ENCODE peak calls at places on chromosomes 7 and 10, in six cellular contexts. A is T-helper 9 cell; D is GF-D8; X is stimulated activated CD8-positive, alpha-beta memory T cell treated with anti-CD3 and anti-CD28 coated beads, Interleukin-2, amount 100 ng/mL, for 48 hours; W is activated T-cell treated with anti-CD3 and anti-CD28 coated beads, Interleukin-2, amount 50 U/mL, for 48 hours; H is HFFc6. K is an unnamed sample.

GRCh38 chr7:114663502-114663901 is 248.9 kb downstream of the FOXP2 start:
- DNase-seq in H (peak; percentile 3), X (no peak), W (no peak), A (no peak), D (no peak), K (peak; percentile 43)

GRCh38 chr7:24617957-24618616 is 44.8 kb downstream of the PALS2 start:
- DNase-seq in D (no peak), W (no peak), X (no peak), H (no peak), A (no peak), K (no peak)

GRCh38 chr10:77392851-77393250 is 244.8 kb downstream of the KCNMA1 start:
- DNase-seq in H (peak; percentile 99), X (no peak), A (no peak), D (no peak), W (no peak), K (peak; percentile 99)

GRCh38 chr7:46764100-46764941 is 817.6 kb downstream of the TNS3 start:
- DNase-seq in W (no peak), X (no peak), H (peak; percentile 97), A (no peak), D (no peak), K (peak; percentile 93)

GRCh38 chr7:142583424-142583823 is 165.8 kb upstream of the PRSS1 start:
- DNase-seq in D (no peak), H (peak; percentile 88), X (peak; percentile 4), W (peak; percentile 44), A (no peak), K (peak; percentile 87)

GRCh38 chr10:93797825-93798224 is 40.1 kb downstream of the LGI1 start:
- DNase-seq in X (no peak), A (no peak), W (no peak), D (no peak), H (no peak), K (no peak)

GRCh38 chr7:154953006-154953684 is 49.8 kb downstream of the PAXIP1 start:
- DNase-seq in D (no peak), W (peak; percentile 78), A (peak; percentile 72), H (peak; percentile 41), X (peak; percentile 65), K (peak; percentile 47)

GRCh38 chr10:88089498-88089897 is 226.1 kb downstream of the PTEN start:
- DNase-seq in D (no peak), H (no peak), X (no peak), W (no peak), A (no peak), K (no peak)

GRCh38 chr10:86389441-86390193 is 23.0 kb upstream of the GRID1 start:
- DNase-seq in W (peak; percentile 60), A (no peak), D (no peak), X (no peak), H (no peak), K (no peak)

GRCh38 chr10:122567056-122567660 is 6.6 kb downstream of the DMBT1 start:
- DNase-seq in H (no peak), A (peak; percentile 17), W (peak; percentile 56), X (peak; percentile 23), D (no peak), K (peak; percentile 4)

GRCh38 chr10:70500339-70500738 is 21.8 kb downstream of the PALD1 start:
- DNase-seq in W (no peak), H (no peak), D (no peak), A (no peak), X (no peak), K (no peak)

GRCh38 chr7:32164341-32164996 is 94.3 kb upstream of the PDE1C start:
- DNase-seq in H (peak; percentile 26), X (no peak), D (no peak), A (no peak), W (no peak), K (peak; percentile 83)

GRCh38 chr10:75651452-75651851 is 220.0 kb downstream of the LRMDA start:
- DNase-seq in A (no peak), H (no peak), W (no peak), X (no peak), D (no peak), K (no peak)